ENCODE peak calls at places on chromosomes 2 and 18, in nine cellular contexts. J, T, V, B, P, I, A, E and W are unnamed samples.

GRCh38 chr2:25052948-25053477 is 11.1 kb downstream of the EFR3B start:
- DNase-seq in J (no peak), T (no peak), V (no peak), B (no peak), P (no peak), I (no peak), A (no peak), E (no peak), W (no peak)

GRCh38 chr2:70024284-70024683 is 62.9 kb upstream of the ASPRV1 start:
- DNase-seq in J (no peak), T (no peak), V (no peak), B (no peak), P (no peak), I (no peak), A (no peak), E (no peak), W (no peak)

GRCh38 chr2:127067620-127068350 is 39.2 kb downstream of the BIN1 start:
- DNase-seq in J (peak; percentile 75), T (peak; percentile 61), V (peak; percentile 15), B (peak; percentile 35), P (peak; percentile 74), I (peak; percentile 64), A (peak; percentile 60), E (no peak), W (peak; percentile 74)

GRCh38 chr18:8174758-8175157 is 434.5 kb upstream of the RAB12 start:
- DNase-seq in J (no peak), T (no peak), V (no peak), B (no peak), P (no peak), I (no peak), A (no peak), E (no peak), W (no peak)

GRCh38 chr2:138707424-138708074 is 72.6 kb downstream of the NXPH2 start:
- DNase-seq in J (peak; percentile 22), T (no peak), V (peak; percentile 10), B (no peak), P (peak; percentile 83), I (no peak), A (no peak), E (no peak), W (peak; percentile 3)

GRCh38 chr2:219620546-219620945 is 6.9 kb upstream of the SLC4A3 start:
- DNase-seq in J (no peak), T (no peak), V (no peak), B (no peak), P (no peak), I (no peak), A (no peak), E (no peak), W (no peak)

GRCh38 chr18:7757175-7757574 is 190.1 kb downstream of the PTPRM start:
- DNase-seq in J (no peak), T (no peak), V (no peak), B (no peak), P (peak; percentile 67), I (no peak), A (no peak), E (no peak), W (no peak)

GRCh38 chr2:222715729-222716128 is 44.3 kb downstream of the MOGAT1 start:
- DNase-seq in J (no peak), T (no peak), V (no peak), B (no peak), P (no peak), I (no peak), A (no peak), E (no peak), W (no peak)

GRCh38 chr18:2240311-2240705 is 331.0 kb downstream of the METTL4 start:
- DNase-seq in J (no peak), T (no peak), V (no peak), B (no peak), P (peak; percentile 27), I (no peak), A (no peak), E (no peak), W (no peak)

GRCh38 chr2:120845281-120845680 is 109.6 kb downstream of the GLI2 start:
- DNase-seq in J (no peak), T (no peak), V (peak; percentile 62), B (no peak), P (peak; percentile 69), I (no peak), A (no peak), E (peak; percentile 91), W (no peak)

GRCh38 chr2:181953773-181954537 is 31.7 kb upstream of the PPP1R1C start:
- DNase-seq in J (peak; percentile 81), T (no peak), V (no peak), B (peak; percentile 15), P (peak; percentile 51), I (peak; percentile 52), A (peak; percentile 30), E (no peak), W (peak; percentile 75)

GRCh38 chr2:224722777-224723176 is 6.6 kb upstream of the CCDC195 start:
- DNase-seq in J (no peak), T (no peak), V (peak; percentile 49), B (no peak), P (no peak), I (no peak), A (no peak), E (no peak), W (no peak)

GRCh38 chr2:172836386-172837200 is 100.9 kb downstream of the RAPGEF4 start:
- DNase-seq in J (peak; percentile 38), T (no peak), V (no peak), B (no peak), P (peak; percentile 79), I (no peak), A (no peak), E (no peak), W (peak; percentile 94)

GRCh38 chr2:27887830-27888229 is 2.4 kb downstream of the RBKS start:
- DNase-seq in J (no peak), T (no peak), V (no peak), B (no peak), P (no peak), I (no peak), A (no peak), E (no peak), W (no peak)

GRCh38 chr2:49224426-49225010 is 70.2 kb upstream of the FSHR start:
- DNase-seq in J (no peak), T (peak; percentile 3), V (peak; percentile 90), B (no peak), P (no peak), I (no peak), A (no peak), E (no peak), W (no peak)

GRCh38 chr2:233847248-233847898 is 7.0 kb downstream of the HJURP start:
- DNase-seq in J (no peak), T (no peak), V (no peak), B (no peak), P (no peak), I (no peak), A (no peak), E (peak; percentile 64), W (no peak)

GRCh38 chr2:39486071-39486470 is 49.0 kb upstream of the MAP4K3 start:
- DNase-seq in J (no peak), T (no peak), V (no peak), B (no peak), P (no peak), I (no peak), A (no peak), E (no peak), W (no peak)

GRCh38 chr18:61658431-61658830 is 234.4 kb downstream of the RNF152 start:
- DNase-seq in J (no peak), T (no peak), V (no peak), B (no peak), P (no peak), I (no peak), A (no peak), E (no peak), W (no peak)

GRCh38 chr2:222146488-222146887 is 152.3 kb downstream of the PAX3 start:
- DNase-seq in J (no peak), T (no peak), V (no peak), B (no peak), P (no peak), I (no peak), A (no peak), E (no peak), W (no peak)

GRCh38 chr2:113200236-113200635 is 26.5 kb downstream of the PSD4 start:
- DNase-seq in J (no peak), T (no peak), V (no peak), B (no peak), P (no peak), I (no peak), A (no peak), E (peak; percentile 42), W (no peak)

GRCh38 chr2:120105360-120105759 is 92.5 kb downstream of the EPB41L5 start:
- DNase-seq in J (no peak), T (no peak), V (no peak), B (no peak), P (peak; percentile 4), I (no peak), A (no peak), E (no peak), W (no peak)

GRCh38 chr2:39499336-39499735 is 62.3 kb upstream of the MAP4K3 start:
- DNase-seq in J (no peak), T (no peak), V (peak; percentile 77), B (no peak), P (peak; percentile 54), I (no peak), A (no peak), E (no peak), W (no peak)

GRCh38 chr18:36942264-36942663 is 113.3 kb downstream of the KIAA1328 start:
- DNase-seq in J (peak; percentile 38), T (no peak), V (peak; percentile 38), B (no peak), P (peak; percentile 49), I (no peak), A (no peak), E (no peak), W (peak; percentile 60)

GRCh38 chr2:234679766-234680687 is 183.1 kb upstream of the ARL4C start:
- DNase-seq in J (peak; percentile 95), T (no peak), V (no peak), B (no peak), P (peak; percentile 91), I (no peak), A (no peak), E (peak; percentile 92), W (peak; percentile 96)

GRCh38 chr2:150485871-150486538 is 1.5 kb downstream of the RND3 start:
- DNase-seq in J (peak; percentile 91), T (no peak), V (peak; percentile 60), B (no peak), P (peak; percentile 92), I (no peak), A (no peak), E (peak; percentile 92), W (peak; percentile 80)

GRCh38 chr2:21175895-21176646 is 52.3 kb downstream of the TDRD15 start:
- DNase-seq in J (peak; percentile 21), T (no peak), V (no peak), B (no peak), P (no peak), I (no peak), A (no peak), E (no peak), W (no peak)

GRCh38 chr2:66364495-66364992 is 70.4 kb upstream of the MEIS1 start:
- DNase-seq in J (peak; percentile 12), T (no peak), V (no peak), B (no peak), P (peak; percentile 57), I (no peak), A (no peak), E (no peak), W (no peak)

GRCh38 chr2:235007664-235008457 is 56.0 kb downstream of the SH3BP4 start:
- DNase-seq in J (no peak), T (no peak), V (no peak), B (no peak), P (no peak), I (no peak), A (no peak), E (no peak), W (no peak)

GRCh38 chr2:148813603-148814065 is 61.4 kb upstream of the KIF5C start:
- DNase-seq in J (no peak), T (no peak), V (no peak), B (peak; percentile 18), P (no peak), I (peak; percentile 40), A (no peak), E (no peak), W (no peak)

GRCh38 chr2:221972813-221973478 is 325.9 kb downstream of the PAX3 start:
- DNase-seq in J (no peak), T (no peak), V (no peak), B (no peak), P (no peak), I (no peak), A (no peak), E (no peak), W (no peak)

GRCh38 chr2:1743396-1744150 is 742 bp downstream of the PXDN start:
- DNase-seq in J (peak; percentile 46), T (no peak), V (peak; percentile 30), B (no peak), P (peak; percentile 82), I (no peak), A (no peak), E (no peak), W (peak; percentile 65)